ENCODE peak calls at places on chromosomes 4 and X, in eight cellular contexts. E is PC-9, C is AG10803, B is omental fat pad, U is A549, F is amniotic stem cell, I is NCI-H460, O is OCI-M1. S is an unnamed sample.
A peak's percentile ranks its signal among the peaks of the same experiment; 100 is the strongest.

GRCh38 chrX:115399306-115399705 is 109.8 kb downstream of the LUZP4 start:
- DNase-seq in U (no peak), F (no peak), O (no peak), B (no peak), E (no peak), C (no peak), I (no peak), S (no peak)

GRCh38 chr4:38004062-38004461 is 43.9 kb downstream of the PTTG2 start:
- DNase-seq in F (no peak), I (no peak), U (no peak), O (peak; percentile 4), E (no peak), B (no peak), C (peak; percentile 23), S (no peak)

GRCh38 chrX:47568656-47569295 is 7.8 kb downstream of the ARAF start:
- DNase-seq in O (peak; percentile 42), F (no peak), E (no peak), B (no peak), I (no peak), C (no peak), U (peak; percentile 29), S (no peak)

GRCh38 chr4:94338681-94339351 is 3.8 kb downstream of the HPGDS start:
- DNase-seq in F (no peak), O (peak; percentile 39), U (no peak), B (no peak), I (no peak), C (no peak), E (no peak), S (no peak)

GRCh38 chrX:2282490-2283090 is 218.2 kb downstream of the DHRSX start:
- DNase-seq in I (no peak), O (no peak), E (no peak), F (no peak), C (no peak), U (no peak), B (no peak), S (no peak)

GRCh38 chr4:122710434-122711308 is 21.8 kb upstream of the BBS12 start:
- DNase-seq in C (no peak), B (no peak), E (no peak), U (no peak), I (no peak), O (no peak), F (no peak), S (no peak)

GRCh38 chr4:18039113-18039512 is 17.6 kb upstream of the LCORL start:
- DNase-seq in E (no peak), C (no peak), U (no peak), B (no peak), F (no peak), I (no peak), O (no peak), S (no peak)

GRCh38 chrX:24301060-24301459 is 12.8 kb downstream of the SUPT20HL2 start:
- DNase-seq in U (no peak), C (no peak), B (no peak), E (no peak), F (no peak), O (no peak), I (no peak), S (no peak)

GRCh38 chrX:152428089-152428488 is 23.0 kb downstream of the GABRA3 start:
- DNase-seq in F (no peak), O (no peak), C (no peak), U (no peak), E (no peak), B (no peak), I (no peak), S (no peak)